ENCODE peak calls at places on chromosome 11, in four cellular contexts. U, V, G and L are unnamed samples. For H3K4me1, the result is how much of the 10 kb centered on the place peaks cover.

GRCh38 chr11:33257160-33257896 is at the start of gene HIPK3:
- DNase-seq in U (peak), G (no peak), V (peak), L (peak)

GRCh38 chr11:58642120-58642625 is 19.7 kb downstream of the CNTF start:
- DNase-seq in U (no peak), V (no peak), G (no peak), L (no peak)

GRCh38 chr11:8006349-8006977 is 19.3 kb downstream of the EIF3F start:
- DNase-seq in U (peak), V (peak), G (peak), L (no peak)

GRCh38 chr11:78192223-78192719 is 3.6 kb downstream of the USP35 start:
- DNase-seq in V (peak), U (no peak), G (no peak), L (peak)

GRCh38 chr11:46079662-46080061 is 41.6 kb downstream of the PHF21A start:
- DNase-seq in U (no peak), V (no peak), G (no peak), L (no peak)

GRCh38 chr11:46178542-46178941 is 57.3 kb upstream of the PHF21A start:
- DNase-seq in G (no peak), V (no peak), U (no peak), L (no peak)

GRCh38 chr11:118622376-118623290 is 15.2 kb downstream of the PHLDB1 start:
- DNase-seq in G (peak), U (peak), V (no peak), L (peak)

GRCh38 chr11:104003491-104003890 is 32.9 kb upstream of the DDI1 start:
- DNase-seq in V (no peak), G (no peak), U (peak), L (no peak)

GRCh38 chr11:76234704-76235232 is 28.5 kb upstream of the WNT11 start:
- DNase-seq in U (no peak), G (no peak), V (no peak), L (no peak)

GRCh38 chr11:117315285-117316196 is 515 bp downstream of the BACE1 start:
- DNase-seq in G (no peak), V (no peak), U (peak), L (no peak)

GRCh38 chr11:2303627-2304155 is 1.9 kb downstream of the TSPAN32 start:
- DNase-seq in V (peak), U (no peak), G (no peak), L (no peak)

GRCh38 chr11:2306971-2307732 is 5.3 kb downstream of the TSPAN32 start:
- DNase-seq in U (peak), V (peak), G (no peak), L (peak)

GRCh38 chr11:2304156-2305139 is 2.6 kb downstream of the TSPAN32 start:
- DNase-seq in V (peak), G (no peak), U (no peak), L (no peak)

GRCh38 chr11:2305862-2306823 is 4.3 kb downstream of the TSPAN32 start:
- DNase-seq in V (peak), G (no peak), U (peak), L (peak)

GRCh38 chr11:2305140-2305861 is 3.5 kb downstream of the TSPAN32 start:
- DNase-seq in U (peak), G (no peak), V (peak), L (peak)
- H3K27ac ChIP-seq in U (peak), G (no peak), V (peak), L (no peak)

GRCh38 chr11:47516984-47517853 is 35.7 kb downstream of the CELF1 start:
- DNase-seq in G (no peak), U (no peak), V (no peak), L (no peak)

GRCh38 chr11:47518212-47518959 is 34.5 kb downstream of the CELF1 start:
- DNase-seq in G (no peak), U (no peak), V (no peak), L (no peak)

GRCh38 chr11:47514825-47515647 is 37.9 kb downstream of the CELF1 start:
- DNase-seq in V (no peak), G (no peak), U (peak), L (no peak)

GRCh38 chr11:47512701-47513100 is 40.2 kb downstream of the CELF1 start:
- DNase-seq in U (no peak), V (no peak), G (no peak), L (no peak)

GRCh38 chr11:47516155-47516554 is 36.8 kb downstream of the CELF1 start:
- DNase-seq in G (no peak), V (no peak), U (no peak), L (no peak)
- H3K4me1 ChIP-seq in G (under half), V (under half), U (under half), L (half or more)

DNA sequence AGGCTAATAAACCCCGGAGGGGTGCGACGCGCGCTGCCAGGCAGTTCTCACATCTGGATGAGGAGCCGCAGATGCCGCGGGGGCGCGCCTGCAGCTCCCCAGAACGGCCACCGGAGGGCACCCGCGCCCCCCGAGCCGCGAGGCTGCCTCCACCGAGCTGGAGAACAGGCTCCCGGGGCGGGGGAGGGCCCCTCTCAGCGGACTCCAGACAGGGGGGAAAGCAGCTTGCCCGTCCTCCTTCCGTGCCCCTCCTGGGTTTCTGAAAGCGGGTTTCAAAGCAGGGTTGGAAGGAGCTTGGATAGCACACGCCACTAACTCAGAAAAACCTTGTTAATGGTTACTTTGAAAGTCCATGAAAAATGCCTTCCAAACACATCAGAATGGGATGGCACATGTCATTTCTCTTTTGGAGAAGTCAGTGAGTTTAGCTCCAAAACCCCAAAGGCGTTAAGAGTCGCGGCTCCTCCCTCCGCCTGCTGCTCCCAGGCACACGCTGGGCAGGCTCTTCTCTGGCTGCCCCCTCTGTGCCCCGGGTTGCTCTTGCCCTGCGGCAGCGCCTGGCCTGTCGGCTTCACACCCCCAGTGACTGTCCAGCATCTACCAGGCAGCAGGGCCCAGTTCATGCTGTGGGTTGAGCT is 317.8 kb downstream of the NTM start:
- DNase-seq in G (no peak), V (no peak), U (peak), L (no peak)
- H3K4me3 ChIP-seq in G (no peak), V (no peak), U (no peak), L (no peak)

DNA sequence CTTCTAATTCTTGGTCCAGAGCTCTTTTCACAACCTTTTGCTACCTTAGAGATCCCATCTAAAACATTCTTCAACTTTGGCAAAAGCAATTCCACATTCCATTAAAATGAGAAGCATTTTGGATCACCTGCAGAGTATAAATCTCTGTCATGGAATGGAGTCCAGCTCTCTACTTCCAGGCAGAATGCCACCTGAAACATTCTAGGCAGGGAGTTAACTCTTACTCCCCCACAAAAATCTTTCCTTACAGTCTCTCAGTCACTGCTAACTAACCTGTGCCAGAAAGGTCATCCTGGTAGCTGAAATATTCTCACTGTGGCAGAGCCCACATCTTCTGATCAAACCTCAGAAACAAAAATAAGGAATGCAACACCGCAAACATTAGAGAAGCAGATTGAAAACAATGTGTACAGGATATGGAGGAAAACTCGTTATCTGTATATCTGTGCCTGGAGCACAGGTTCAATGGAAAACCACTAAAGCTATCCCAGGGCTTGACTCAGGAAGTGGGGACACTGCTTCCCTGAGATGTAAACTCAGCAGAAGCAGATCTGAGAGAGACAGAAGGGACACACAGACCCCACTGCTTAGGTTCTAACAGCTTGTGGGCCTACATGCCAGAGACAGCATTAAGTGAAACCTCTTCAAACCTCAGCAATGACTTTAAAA is 78.9 kb downstream of the KCNC1 start:
- DNase-seq in G (no peak), V (no peak), U (peak), L (no peak)
- H3K27ac ChIP-seq in G (no peak), V (no peak), U (no peak), L (no peak)

DNA sequence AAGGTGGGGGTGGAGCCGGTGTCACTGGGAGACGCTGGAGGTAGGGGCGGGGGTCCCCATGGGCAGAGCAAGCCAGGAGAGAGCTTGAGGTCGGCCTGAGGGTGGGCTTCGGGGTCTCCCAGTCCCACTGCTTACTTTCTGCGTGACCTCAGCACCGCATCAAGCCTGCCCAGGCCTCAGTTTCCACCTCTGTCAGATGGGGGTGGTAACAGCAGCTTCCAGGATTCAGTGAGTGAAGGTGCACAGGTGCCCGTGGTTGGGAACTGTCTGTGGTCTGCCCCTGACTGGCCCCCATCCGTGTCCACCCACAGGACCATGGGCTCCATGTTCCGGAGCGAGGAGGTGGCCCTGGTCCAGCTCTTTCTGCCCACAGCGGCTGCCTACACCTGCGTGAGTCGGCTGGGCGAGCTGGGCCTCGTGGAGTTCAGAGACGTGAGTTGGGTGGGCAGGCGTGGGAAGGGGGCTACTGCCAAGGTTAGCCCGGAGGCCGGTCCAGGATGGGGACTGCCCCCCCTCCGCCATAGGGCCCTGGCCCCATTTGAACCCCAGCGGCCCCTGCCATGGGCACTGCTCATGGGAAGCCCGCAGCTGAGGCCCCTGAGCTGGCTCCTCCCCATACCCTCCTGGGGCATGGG is 2.2 kb downstream of the TCIRG1 start:
- DNase-seq in G (no peak), U (no peak), V (no peak), L (peak)
- H3K4me1 ChIP-seq in G (under half), U (under half), V (half or more), L (under half)

GRCh38 chr11:1862588-1863351 is 9.9 kb downstream of the LSP1 start:
- DNase-seq in U (peak), G (peak), V (no peak), L (no peak)

GRCh38 chr11:1864216-1864615 is 11.3 kb downstream of the LSP1 start:
- DNase-seq in V (no peak), U (peak), G (no peak), L (no peak)

GRCh38 chr11:1861435-1862411 is 8.8 kb downstream of the LSP1 start:
- DNase-seq in V (no peak), U (no peak), G (no peak), L (no peak)

GRCh38 chr11:1864831-1865665 is 12.2 kb downstream of the LSP1 start:
- DNase-seq in V (no peak), G (no peak), U (no peak), L (no peak)

GRCh38 chr11:1863352-1864215 is 10.7 kb downstream of the LSP1 start:
- DNase-seq in V (no peak), U (peak), G (peak), L (peak)
- H3K4me3 ChIP-seq in V (no peak), U (no peak), G (peak), L (no peak)

DNA sequence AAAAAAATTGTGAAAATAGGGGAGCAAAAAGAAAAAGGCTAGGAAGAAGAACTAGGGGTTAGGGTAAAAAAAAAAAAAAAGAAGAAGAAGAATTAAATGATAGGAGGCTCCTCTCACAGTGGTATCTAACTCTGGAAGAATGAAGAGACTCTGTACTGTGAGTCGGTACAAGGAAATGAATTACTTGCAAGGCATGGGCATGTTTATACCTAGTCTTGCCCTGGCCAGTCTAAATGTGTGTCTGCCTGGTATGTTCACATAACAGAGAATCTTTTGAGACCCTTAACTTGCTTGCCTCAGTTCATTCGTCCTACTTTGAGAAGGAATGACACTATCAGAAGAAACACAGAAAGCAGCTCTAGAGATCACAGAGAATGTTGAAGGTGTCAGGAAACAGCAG is 159.6 kb downstream of the SWAP70 start:
- DNase-seq in G (no peak), U (no peak), V (no peak), L (no peak)
- H3K27ac ChIP-seq in G (no peak), U (no peak), V (no peak), L (no peak)

GRCh38 chr11:68014966-68015447 is 4.9 kb downstream of the ALDH3B1 start:
- DNase-seq in U (no peak), V (no peak), G (no peak), L (no peak)
- H3K4me1 ChIP-seq in U (under half), V (under half), G (half or more), L (under half)

GRCh38 chr11:47204633-47204989 is 10.2 kb upstream of the DDB2 start:
- DNase-seq in G (no peak), V (no peak), U (peak), L (no peak)
- H3K4me3 ChIP-seq in G (no peak), V (no peak), U (no peak), L (no peak)

GRCh38 chr11:43920598-43921419 is 21.6 kb upstream of the C11orf96 start:
- DNase-seq in U (peak), V (peak), G (peak), L (peak)
- H3K27ac ChIP-seq in U (peak), V (peak), G (no peak), L (peak)